ENCODE peak calls at places on chromosomes 13 and 19, in eight cellular contexts. One of them, this sample, is unnamed.

GRCh38 chr19:33905473-33905936 is 108.8 kb downstream of the KCTD15 start:
- DNase-seq in HEK293T: no peak
- DNase-seq in activated CD4-positive, alpha-beta T cell treated with anti-CD3 and anti-CD28 coated beads for 24 hours: no peak
- DNase-seq in activated T-cell treated with anti-CD3 and anti-CD28 coated beads for 48 hours: no peak
- DNase-seq in anterior cingulate cortex: no peak
- DNase-seq in iris pigment epithelial cell: peak; percentile 16
- DNase-seq in KBM-7: no peak
- DNase-seq in T-helper 17 cell: no peak
- DNase-seq in this sample: no peak

GRCh38 chr19:44684892-44685847 is 13.8 kb upstream of the CEACAM16 start:
- DNase-seq in HEK293T: no peak
- DNase-seq in activated CD4-positive, alpha-beta T cell treated with anti-CD3 and anti-CD28 coated beads for 24 hours: no peak
- DNase-seq in activated T-cell treated with anti-CD3 and anti-CD28 coated beads for 48 hours: no peak
- DNase-seq in anterior cingulate cortex: no peak
- DNase-seq in iris pigment epithelial cell: peak; percentile 82
- DNase-seq in KBM-7: no peak
- DNase-seq in T-helper 17 cell: no peak
- DNase-seq in this sample: peak; percentile 43

GRCh38 chr13:60111726-60112125 is 52.0 kb downstream of the DIAPH3 start:
- DNase-seq in HEK293T: no peak
- DNase-seq in activated CD4-positive, alpha-beta T cell treated with anti-CD3 and anti-CD28 coated beads for 24 hours: no peak
- DNase-seq in activated T-cell treated with anti-CD3 and anti-CD28 coated beads for 48 hours: no peak
- DNase-seq in anterior cingulate cortex: no peak
- DNase-seq in iris pigment epithelial cell: peak; percentile 63
- DNase-seq in KBM-7: no peak
- DNase-seq in T-helper 17 cell: no peak
- DNase-seq in this sample: no peak

GRCh38 chr13:99729745-99730144 is 228.5 kb downstream of the TM9SF2 start:
- DNase-seq in HEK293T: no peak
- DNase-seq in activated CD4-positive, alpha-beta T cell treated with anti-CD3 and anti-CD28 coated beads for 24 hours: no peak
- DNase-seq in activated T-cell treated with anti-CD3 and anti-CD28 coated beads for 48 hours: no peak
- DNase-seq in anterior cingulate cortex: no peak
- DNase-seq in iris pigment epithelial cell: no peak
- DNase-seq in KBM-7: no peak
- DNase-seq in T-helper 17 cell: no peak
- DNase-seq in this sample: no peak

GRCh38 chr13:77230560-77230959 is 96.3 kb downstream of the MYCBP2 start:
- DNase-seq in HEK293T: no peak
- DNase-seq in activated CD4-positive, alpha-beta T cell treated with anti-CD3 and anti-CD28 coated beads for 24 hours: no peak
- DNase-seq in activated T-cell treated with anti-CD3 and anti-CD28 coated beads for 48 hours: no peak
- DNase-seq in anterior cingulate cortex: no peak
- DNase-seq in iris pigment epithelial cell: no peak
- DNase-seq in KBM-7: no peak
- DNase-seq in T-helper 17 cell: no peak
- DNase-seq in this sample: no peak

GRCh38 chr13:30864352-30865130 is 41.5 kb upstream of the MEDAG start:
- DNase-seq in HEK293T: no peak
- DNase-seq in activated CD4-positive, alpha-beta T cell treated with anti-CD3 and anti-CD28 coated beads for 24 hours: no peak
- DNase-seq in activated T-cell treated with anti-CD3 and anti-CD28 coated beads for 48 hours: no peak
- DNase-seq in anterior cingulate cortex: no peak
- DNase-seq in iris pigment epithelial cell: peak; percentile 97
- DNase-seq in KBM-7: no peak
- DNase-seq in T-helper 17 cell: no peak
- DNase-seq in this sample: no peak

GRCh38 chr19:31149306-31149975 is 199.8 kb downstream of the TSHZ3 start:
- DNase-seq in HEK293T: no peak
- DNase-seq in activated CD4-positive, alpha-beta T cell treated with anti-CD3 and anti-CD28 coated beads for 24 hours: no peak
- DNase-seq in activated T-cell treated with anti-CD3 and anti-CD28 coated beads for 48 hours: no peak
- DNase-seq in anterior cingulate cortex: no peak
- DNase-seq in iris pigment epithelial cell: peak; percentile 11
- DNase-seq in KBM-7: no peak
- DNase-seq in T-helper 17 cell: no peak
- DNase-seq in this sample: no peak

GRCh38 chr19:51327066-51327985 is 14.6 kb downstream of the VSIG10L start:
- DNase-seq in HEK293T: peak; percentile 92
- DNase-seq in activated CD4-positive, alpha-beta T cell treated with anti-CD3 and anti-CD28 coated beads for 24 hours: peak; percentile 21
- DNase-seq in activated T-cell treated with anti-CD3 and anti-CD28 coated beads for 48 hours: peak; percentile 67
- DNase-seq in anterior cingulate cortex: no peak
- DNase-seq in iris pigment epithelial cell: peak; percentile 57
- DNase-seq in KBM-7: peak; percentile 42
- DNase-seq in T-helper 17 cell: peak; percentile 23
- DNase-seq in this sample: peak; percentile 70

GRCh38 chr13:112065867-112066623 is 904 bp upstream of the SOX1 start:
- DNase-seq in HEK293T: no peak
- DNase-seq in activated CD4-positive, alpha-beta T cell treated with anti-CD3 and anti-CD28 coated beads for 24 hours: no peak
- DNase-seq in activated T-cell treated with anti-CD3 and anti-CD28 coated beads for 48 hours: no peak
- DNase-seq in anterior cingulate cortex: no peak
- DNase-seq in iris pigment epithelial cell: no peak
- DNase-seq in KBM-7: peak; percentile 17
- DNase-seq in T-helper 17 cell: no peak
- DNase-seq in this sample: no peak

GRCh38 chr19:42088471-42089190 is 12.7 kb downstream of the ZNF574 start:
- DNase-seq in HEK293T: no peak
- DNase-seq in activated CD4-positive, alpha-beta T cell treated with anti-CD3 and anti-CD28 coated beads for 24 hours: no peak
- DNase-seq in activated T-cell treated with anti-CD3 and anti-CD28 coated beads for 48 hours: no peak
- DNase-seq in anterior cingulate cortex: no peak
- DNase-seq in iris pigment epithelial cell: peak; percentile 83
- DNase-seq in KBM-7: no peak
- DNase-seq in T-helper 17 cell: no peak
- DNase-seq in this sample: no peak

GRCh38 chr19:10636304-10636972 is 11.1 kb downstream of the SLC44A2 start:
- DNase-seq in HEK293T: no peak
- DNase-seq in activated CD4-positive, alpha-beta T cell treated with anti-CD3 and anti-CD28 coated beads for 24 hours: no peak
- DNase-seq in activated T-cell treated with anti-CD3 and anti-CD28 coated beads for 48 hours: no peak
- DNase-seq in anterior cingulate cortex: no peak
- DNase-seq in iris pigment epithelial cell: no peak
- DNase-seq in KBM-7: no peak
- DNase-seq in T-helper 17 cell: no peak
- DNase-seq in this sample: no peak

GRCh38 chr19:245457-245856 is 45.7 kb downstream of the PLPP2 start:
- DNase-seq in HEK293T: no peak
- DNase-seq in activated CD4-positive, alpha-beta T cell treated with anti-CD3 and anti-CD28 coated beads for 24 hours: no peak
- DNase-seq in activated T-cell treated with anti-CD3 and anti-CD28 coated beads for 48 hours: no peak
- DNase-seq in anterior cingulate cortex: no peak
- DNase-seq in iris pigment epithelial cell: no peak
- DNase-seq in KBM-7: no peak
- DNase-seq in T-helper 17 cell: no peak
- DNase-seq in this sample: no peak

GRCh38 chr19:6740589-6741348 is 1.3 kb downstream of the TRIP10 start:
- DNase-seq in HEK293T: peak; percentile 34
- DNase-seq in activated CD4-positive, alpha-beta T cell treated with anti-CD3 and anti-CD28 coated beads for 24 hours: no peak
- DNase-seq in activated T-cell treated with anti-CD3 and anti-CD28 coated beads for 48 hours: no peak
- DNase-seq in anterior cingulate cortex: no peak
- DNase-seq in iris pigment epithelial cell: peak; percentile 33
- DNase-seq in KBM-7: no peak
- DNase-seq in T-helper 17 cell: no peak
- DNase-seq in this sample: peak; percentile 46

GRCh38 chr19:47427241-47428176 is 8.2 kb upstream of the MEIS3 start:
- DNase-seq in HEK293T: peak; percentile 75
- DNase-seq in activated CD4-positive, alpha-beta T cell treated with anti-CD3 and anti-CD28 coated beads for 24 hours: peak; percentile 62
- DNase-seq in activated T-cell treated with anti-CD3 and anti-CD28 coated beads for 48 hours: peak; percentile 71
- DNase-seq in anterior cingulate cortex: peak; percentile 15
- DNase-seq in iris pigment epithelial cell: peak; percentile 39
- DNase-seq in KBM-7: peak; percentile 85
- DNase-seq in T-helper 17 cell: peak; percentile 64
- DNase-seq in this sample: peak; percentile 90

GRCh38 chr19:10603873-10604459 is 16.9 kb upstream of the AP1M2 start:
- DNase-seq in HEK293T: no peak
- DNase-seq in activated CD4-positive, alpha-beta T cell treated with anti-CD3 and anti-CD28 coated beads for 24 hours: no peak
- DNase-seq in activated T-cell treated with anti-CD3 and anti-CD28 coated beads for 48 hours: peak; percentile 13
- DNase-seq in anterior cingulate cortex: no peak
- DNase-seq in iris pigment epithelial cell: peak; percentile 69
- DNase-seq in KBM-7: peak; percentile 74
- DNase-seq in T-helper 17 cell: no peak
- DNase-seq in this sample: peak; percentile 90

GRCh38 chr13:101309014-101309619 is 107.2 kb downstream of the NALCN start:
- DNase-seq in HEK293T: no peak
- DNase-seq in activated CD4-positive, alpha-beta T cell treated with anti-CD3 and anti-CD28 coated beads for 24 hours: no peak
- DNase-seq in activated T-cell treated with anti-CD3 and anti-CD28 coated beads for 48 hours: no peak
- DNase-seq in anterior cingulate cortex: no peak
- DNase-seq in iris pigment epithelial cell: peak; percentile 91
- DNase-seq in KBM-7: no peak
- DNase-seq in T-helper 17 cell: no peak
- DNase-seq in this sample: no peak

GRCh38 chr19:343941-344624 is 513 bp downstream of the MIER2 start:
- DNase-seq in HEK293T: peak; percentile 82
- DNase-seq in activated CD4-positive, alpha-beta T cell treated with anti-CD3 and anti-CD28 coated beads for 24 hours: no peak
- DNase-seq in activated T-cell treated with anti-CD3 and anti-CD28 coated beads for 48 hours: no peak
- DNase-seq in anterior cingulate cortex: no peak
- DNase-seq in iris pigment epithelial cell: peak; percentile 26
- DNase-seq in KBM-7: no peak
- DNase-seq in T-helper 17 cell: no peak
- DNase-seq in this sample: no peak

GRCh38 chr13:99399623-99399974 is 92.4 kb upstream of the GPR183 start:
- DNase-seq in HEK293T: no peak
- DNase-seq in activated CD4-positive, alpha-beta T cell treated with anti-CD3 and anti-CD28 coated beads for 24 hours: no peak
- DNase-seq in activated T-cell treated with anti-CD3 and anti-CD28 coated beads for 48 hours: no peak
- DNase-seq in anterior cingulate cortex: no peak
- DNase-seq in iris pigment epithelial cell: no peak
- DNase-seq in KBM-7: no peak
- DNase-seq in T-helper 17 cell: no peak
- DNase-seq in this sample: no peak

GRCh38 chr13:28530729-28531194 is 35.8 kb upstream of the FLT1 start:
- DNase-seq in HEK293T: peak; percentile 37
- DNase-seq in activated CD4-positive, alpha-beta T cell treated with anti-CD3 and anti-CD28 coated beads for 24 hours: no peak
- DNase-seq in activated T-cell treated with anti-CD3 and anti-CD28 coated beads for 48 hours: no peak
- DNase-seq in anterior cingulate cortex: no peak
- DNase-seq in iris pigment epithelial cell: peak; percentile 52
- DNase-seq in KBM-7: peak; percentile 65
- DNase-seq in T-helper 17 cell: no peak
- DNase-seq in this sample: peak; percentile 84

GRCh38 chr13:49112782-49113525 is 107.2 kb upstream of the MLNR start:
- DNase-seq in HEK293T: no peak
- DNase-seq in activated CD4-positive, alpha-beta T cell treated with anti-CD3 and anti-CD28 coated beads for 24 hours: no peak
- DNase-seq in activated T-cell treated with anti-CD3 and anti-CD28 coated beads for 48 hours: no peak
- DNase-seq in anterior cingulate cortex: no peak
- DNase-seq in iris pigment epithelial cell: peak; percentile 12
- DNase-seq in KBM-7: no peak
- DNase-seq in T-helper 17 cell: no peak
- DNase-seq in this sample: peak; percentile 71

GRCh38 chr13:113997845-113998751 is 24.2 kb upstream of the C13orf46 start:
- DNase-seq in HEK293T: no peak
- DNase-seq in activated CD4-positive, alpha-beta T cell treated with anti-CD3 and anti-CD28 coated beads for 24 hours: no peak
- DNase-seq in activated T-cell treated with anti-CD3 and anti-CD28 coated beads for 48 hours: no peak
- DNase-seq in anterior cingulate cortex: no peak
- DNase-seq in iris pigment epithelial cell: peak; percentile 26
- DNase-seq in KBM-7: no peak
- DNase-seq in T-helper 17 cell: no peak
- DNase-seq in this sample: no peak

GRCh38 chr19:48206402-48207093 is 36.1 kb downstream of the ZSWIM9 start:
- DNase-seq in HEK293T: no peak
- DNase-seq in activated CD4-positive, alpha-beta T cell treated with anti-CD3 and anti-CD28 coated beads for 24 hours: no peak
- DNase-seq in activated T-cell treated with anti-CD3 and anti-CD28 coated beads for 48 hours: no peak
- DNase-seq in anterior cingulate cortex: no peak
- DNase-seq in iris pigment epithelial cell: no peak
- DNase-seq in KBM-7: no peak
- DNase-seq in T-helper 17 cell: no peak
- DNase-seq in this sample: no peak

GRCh38 chr19:31160346-31160926 is 188.8 kb downstream of the TSHZ3 start:
- DNase-seq in HEK293T: no peak
- DNase-seq in activated CD4-positive, alpha-beta T cell treated with anti-CD3 and anti-CD28 coated beads for 24 hours: no peak
- DNase-seq in activated T-cell treated with anti-CD3 and anti-CD28 coated beads for 48 hours: no peak
- DNase-seq in anterior cingulate cortex: no peak
- DNase-seq in iris pigment epithelial cell: peak; percentile 32
- DNase-seq in KBM-7: no peak
- DNase-seq in T-helper 17 cell: no peak
- DNase-seq in this sample: no peak

GRCh38 chr19:8148410-8149231 is 771 bp downstream of the FBN3 start:
- DNase-seq in HEK293T: peak; percentile 50
- DNase-seq in activated CD4-positive, alpha-beta T cell treated with anti-CD3 and anti-CD28 coated beads for 24 hours: no peak
- DNase-seq in activated T-cell treated with anti-CD3 and anti-CD28 coated beads for 48 hours: no peak
- DNase-seq in anterior cingulate cortex: no peak
- DNase-seq in iris pigment epithelial cell: no peak
- DNase-seq in KBM-7: peak; percentile 15
- DNase-seq in T-helper 17 cell: no peak
- DNase-seq in this sample: no peak

GRCh38 chr13:76792680-76793334 is 93.4 kb downstream of the KCTD12 start:
- DNase-seq in HEK293T: no peak
- DNase-seq in activated CD4-positive, alpha-beta T cell treated with anti-CD3 and anti-CD28 coated beads for 24 hours: no peak
- DNase-seq in activated T-cell treated with anti-CD3 and anti-CD28 coated beads for 48 hours: no peak
- DNase-seq in anterior cingulate cortex: no peak
- DNase-seq in iris pigment epithelial cell: peak; percentile 90
- DNase-seq in KBM-7: no peak
- DNase-seq in T-helper 17 cell: no peak
- DNase-seq in this sample: no peak

GRCh38 chr13:35598233-35598632 is 121.7 kb upstream of the MAB21L1 start:
- DNase-seq in HEK293T: no peak
- DNase-seq in activated CD4-positive, alpha-beta T cell treated with anti-CD3 and anti-CD28 coated beads for 24 hours: no peak
- DNase-seq in activated T-cell treated with anti-CD3 and anti-CD28 coated beads for 48 hours: no peak
- DNase-seq in anterior cingulate cortex: no peak
- DNase-seq in iris pigment epithelial cell: no peak
- DNase-seq in KBM-7: no peak
- DNase-seq in T-helper 17 cell: no peak
- DNase-seq in this sample: no peak